ENCODE peak calls at places on chromosomes 13 and 19, in four cellular contexts. R, D, Y and F are unnamed samples.

GRCh38 chr13:114174529-114174941 is 4.5 kb upstream of the CFAP97D2 start:
- DNase-seq in R (no peak), D (no peak), Y (no peak), F (no peak)

GRCh38 chr13:52348081-52348480 is 57.9 kb downstream of the THSD1 start:
- DNase-seq in R (no peak), D (no peak), Y (no peak), F (no peak)

GRCh38 chr19:20776083-20777076 is at the start of gene ZNF66:
- DNase-seq in R (peak), D (peak), Y (peak), F (no peak)

GRCh38 chr13:48110132-48110868 is 15.4 kb upstream of the MED4 start:
- DNase-seq in R (no peak), D (no peak), Y (no peak), F (no peak)

GRCh38 chr19:29668746-29669609 is 3.7 kb downstream of the PLEKHF1 start:
- DNase-seq in R (no peak), D (no peak), Y (no peak), F (no peak)

GRCh38 chr13:109666656-109667448 is 119.5 kb downstream of the IRS2 start:
- DNase-seq in R (no peak), D (no peak), Y (no peak), F (no peak)

GRCh38 chr19:46471778-46472543 is 598 bp upstream of the PNMA8A start:
- DNase-seq in R (no peak), D (no peak), Y (no peak), F (no peak)

GRCh38 chr13:93224545-93224944 is 2.1 kb upstream of the GPC6 start:
- DNase-seq in R (no peak), D (no peak), Y (no peak), F (no peak)

GRCh38 chr19:1373534-1374249 is 10.0 kb upstream of the NDUFS7 start:
- DNase-seq in R (no peak), D (no peak), Y (no peak), F (no peak)

GRCh38 chr19:49161987-49162386 is 4.4 kb downstream of the TRPM4 start:
- DNase-seq in R (no peak), D (no peak), Y (no peak), F (no peak)

GRCh38 chr13:31875134-31875533 is 135.8 kb downstream of the RXFP2 start:
- DNase-seq in R (no peak), D (no peak), Y (no peak), F (no peak)

GRCh38 chr13:23656637-23657036 is 86.4 kb downstream of the TNFRSF19 start:
- DNase-seq in R (peak), D (no peak), Y (no peak), F (peak)

GRCh38 chr13:97369269-97369893 is 64.6 kb upstream of the RAP2A start:
- DNase-seq in R (no peak), D (no peak), Y (no peak), F (no peak)

GRCh38 chr13:97000295-97000925 is 6.1 kb upstream of the OXGR1 start:
- DNase-seq in R (no peak), D (no peak), Y (no peak), F (no peak)

GRCh38 chr13:112351825-112352224 is 24.3 kb upstream of the SPACA7 start:
- DNase-seq in R (no peak), D (no peak), Y (no peak), F (no peak)

GRCh38 chr13:49569993-49570689 is 15.2 kb downstream of the RCBTB1 start:
- DNase-seq in R (no peak), D (no peak), Y (no peak), F (no peak)

GRCh38 chr13:48446454-48446853 is 33.5 kb upstream of the LPAR6 start:
- DNase-seq in R (no peak), D (no peak), Y (no peak), F (no peak)

GRCh38 chr19:22472180-22472637 is 50.1 kb upstream of the ZNF98 start:
- DNase-seq in R (no peak), D (no peak), Y (no peak), F (no peak)

GRCh38 chr19:56930647-56931592 is 90.4 kb upstream of the PEG3 start:
- DNase-seq in R (no peak), D (no peak), Y (no peak), F (no peak)

GRCh38 chr13:110305949-110306339 is 1.0 kb downstream of the COL4A1 start:
- DNase-seq in R (no peak), D (no peak), Y (no peak), F (no peak)

GRCh38 chr13:35179494-35179893 is 237.4 kb downstream of the NBEA start:
- DNase-seq in R (no peak), D (no peak), Y (no peak), F (no peak)

GRCh38 chr13:44932171-44932849 is 57.0 kb downstream of the NUFIP1 start:
- DNase-seq in R (no peak), D (no peak), Y (no peak), F (no peak)

GRCh38 chr13:111472559-111473460 is 152.4 kb downstream of the TEX29 start:
- DNase-seq in R (no peak), D (no peak), Y (no peak), F (no peak)

GRCh38 chr19:46466536-46467199 is 4.7 kb downstream of the PNMA8A start:
- DNase-seq in R (no peak), D (peak), Y (no peak), F (no peak)

GRCh38 chr13:97091202-97091601 is 96.9 kb upstream of the OXGR1 start:
- DNase-seq in R (no peak), D (no peak), Y (no peak), F (no peak)

GRCh38 chr13:43003010-43003409 is 11.0 kb upstream of the EPSTI1 start:
- DNase-seq in R (no peak), D (no peak), Y (no peak), F (no peak)

GRCh38 chr13:40453666-40454030 is 212.8 kb downstream of the FOXO1 start:
- DNase-seq in R (no peak), D (peak), Y (no peak), F (no peak)

GRCh38 chr19:49555600-49556411 is 24.6 kb downstream of the NOSIP start:
- DNase-seq in R (no peak), D (peak), Y (peak), F (no peak)

GRCh38 chr13:99395436-99395835 is 88.2 kb upstream of the GPR183 start:
- DNase-seq in R (no peak), D (no peak), Y (no peak), F (no peak)

GRCh38 chr19:32404939-32405430 is 585 bp upstream of the DPY19L3 start:
- DNase-seq in R (no peak), D (peak), Y (peak), F (no peak)

GRCh38 chr19:13505761-13506549 is at the start of gene CACNA1A:
- DNase-seq in R (no peak), D (peak), Y (peak), F (no peak)

GRCh38 chr13:44052843-44053607 is 173.3 kb downstream of the LACC1 start:
- DNase-seq in R (no peak), D (no peak), Y (no peak), F (no peak)

GRCh38 chr19:39133431-39134270 is 8.1 kb downstream of the PAK4 start:
- DNase-seq in R (no peak), D (no peak), Y (no peak), F (no peak)

GRCh38 chr13:41452462-41452861 is 4.9 kb upstream of the RGCC start:
- DNase-seq in R (no peak), D (no peak), Y (no peak), F (no peak)

GRCh38 chr19:40348961-40349507 is 539 bp downstream of the PLD3 start:
- DNase-seq in R (no peak), D (no peak), Y (no peak), F (no peak)

GRCh38 chr13:100517706-100518105 is 70.9 kb downstream of the GGACT start:
- DNase-seq in R (peak), D (no peak), Y (no peak), F (no peak)

GRCh38 chr19:41755328-41755913 is at the start of gene CEACAM6:
- DNase-seq in R (peak), D (no peak), Y (no peak), F (no peak)